ENCODE peak calls at places on chromosomes 3 and 15, in nine cellular contexts. J is RWPE2; D is osteoblast; I is CD8-positive, alpha-beta T cell; O is transverse colon; E is psoas muscle; Q is sigmoid colon; F is BE2C; Z is PC-9. H is an unnamed sample.
A peak's percentile ranks its signal among the peaks of the same experiment; 100 is the strongest.

GRCh38 chr3:37221407-37221806 is 47.0 kb upstream of the LRRFIP2 start:
- DNase-seq in Q (no peak), D (peak; percentile 77), E (no peak), O (no peak), F (no peak), I (no peak), J (peak; percentile 69), Z (peak; percentile 99), H (no peak)

GRCh38 chr15:68801572-68802148 is 19.0 kb downstream of the ANP32A start:
- DNase-seq in O (no peak), Q (peak; percentile 42), E (no peak), D (no peak), F (no peak), Z (no peak), J (peak; percentile 28), I (no peak), H (no peak)

GRCh38 chr15:72338617-72339321 is 18.8 kb upstream of the CELF6 start:
- DNase-seq in E (no peak), Q (peak; percentile 77), I (no peak), J (no peak), F (no peak), Z (no peak), D (no peak), O (no peak), H (no peak)

GRCh38 chr3:52788890-52789745 is 5.5 kb upstream of the ITIH3 start:
- DNase-seq in Q (no peak), D (peak; percentile 62), Z (no peak), J (no peak), F (no peak), I (peak; percentile 6), E (peak; percentile 36), O (no peak), H (no peak)

GRCh38 chr3:99499235-99499798 is 139.1 kb upstream of the COL8A1 start:
- DNase-seq in I (no peak), F (peak; percentile 36), Q (no peak), D (peak; percentile 47), Z (peak; percentile 48), O (no peak), E (no peak), J (no peak), H (no peak)

GRCh38 chr3:150252462-150252861 is 155.6 kb upstream of the TSC22D2 start:
- DNase-seq in I (no peak), J (no peak), Z (no peak), O (no peak), D (peak; percentile 39), Q (no peak), E (no peak), F (no peak), H (no peak)

GRCh38 chr3:16366-16765 is 180.2 kb upstream of the CHL1 start:
- DNase-seq in Q (no peak), Z (no peak), O (no peak), J (no peak), E (no peak), I (no peak), F (no peak), D (no peak), H (no peak)

GRCh38 chr3:31043184-31043819 is 148.8 kb upstream of the GADL1 start:
- DNase-seq in Q (no peak), I (no peak), O (no peak), Z (no peak), D (no peak), E (no peak), J (peak; percentile 51), F (no peak), H (no peak)

GRCh38 chr3:127015282-127016042 is 32.5 kb downstream of the PLXNA1 start:
- DNase-seq in Q (no peak), Z (no peak), E (no peak), D (no peak), I (no peak), F (peak; percentile 90), J (no peak), O (no peak), H (peak; percentile 71)

GRCh38 chr3:98136631-98137030 is 6.1 kb downstream of the OR5H1 start:
- DNase-seq in J (no peak), F (peak; percentile 40), Q (no peak), O (no peak), D (no peak), I (no peak), E (no peak), Z (no peak), H (no peak)

GRCh38 chr3:38016847-38017444 is 12.5 kb downstream of the PLCD1 start:
- DNase-seq in I (no peak), Z (no peak), D (no peak), F (no peak), Q (peak; percentile 46), J (no peak), O (no peak), E (no peak), H (no peak)

GRCh38 chr3:107216711-107217110 is 160.5 kb upstream of the CCDC54 start:
- DNase-seq in F (no peak), J (no peak), Z (no peak), D (peak; percentile 25), E (no peak), Q (no peak), O (no peak), I (no peak), H (no peak)

GRCh38 chr3:7095116-7095515 is 234.2 kb downstream of the GRM7 start:
- DNase-seq in F (no peak), D (no peak), J (no peak), I (no peak), Q (no peak), O (no peak), E (no peak), Z (no peak), H (no peak)

GRCh38 chr3:120113128-120114116 is 19.2 kb upstream of the GSK3B start:
- DNase-seq in D (peak; percentile 19), E (no peak), I (no peak), O (no peak), Q (no peak), J (no peak), Z (peak; percentile 87), F (no peak), H (no peak)

GRCh38 chr3:127008236-127008635 is 25.3 kb downstream of the PLXNA1 start:
- DNase-seq in F (no peak), D (no peak), E (no peak), Z (no peak), Q (no peak), J (no peak), I (no peak), O (no peak), H (no peak)

GRCh38 chr3:96813820-96814580 is 394 bp upstream of the EPHA6 start:
- DNase-seq in Z (no peak), J (peak; percentile 64), I (no peak), F (peak; percentile 80), O (peak; percentile 26), E (peak; percentile 56), Q (peak; percentile 84), D (peak; percentile 92), H (peak; percentile 7)

GRCh38 chr3:156543043-156543555 is 11.8 kb downstream of the SSR3 start:
- DNase-seq in I (no peak), F (no peak), E (no peak), Z (peak; percentile 18), O (no peak), J (no peak), D (no peak), Q (no peak), H (no peak)

DNA sequence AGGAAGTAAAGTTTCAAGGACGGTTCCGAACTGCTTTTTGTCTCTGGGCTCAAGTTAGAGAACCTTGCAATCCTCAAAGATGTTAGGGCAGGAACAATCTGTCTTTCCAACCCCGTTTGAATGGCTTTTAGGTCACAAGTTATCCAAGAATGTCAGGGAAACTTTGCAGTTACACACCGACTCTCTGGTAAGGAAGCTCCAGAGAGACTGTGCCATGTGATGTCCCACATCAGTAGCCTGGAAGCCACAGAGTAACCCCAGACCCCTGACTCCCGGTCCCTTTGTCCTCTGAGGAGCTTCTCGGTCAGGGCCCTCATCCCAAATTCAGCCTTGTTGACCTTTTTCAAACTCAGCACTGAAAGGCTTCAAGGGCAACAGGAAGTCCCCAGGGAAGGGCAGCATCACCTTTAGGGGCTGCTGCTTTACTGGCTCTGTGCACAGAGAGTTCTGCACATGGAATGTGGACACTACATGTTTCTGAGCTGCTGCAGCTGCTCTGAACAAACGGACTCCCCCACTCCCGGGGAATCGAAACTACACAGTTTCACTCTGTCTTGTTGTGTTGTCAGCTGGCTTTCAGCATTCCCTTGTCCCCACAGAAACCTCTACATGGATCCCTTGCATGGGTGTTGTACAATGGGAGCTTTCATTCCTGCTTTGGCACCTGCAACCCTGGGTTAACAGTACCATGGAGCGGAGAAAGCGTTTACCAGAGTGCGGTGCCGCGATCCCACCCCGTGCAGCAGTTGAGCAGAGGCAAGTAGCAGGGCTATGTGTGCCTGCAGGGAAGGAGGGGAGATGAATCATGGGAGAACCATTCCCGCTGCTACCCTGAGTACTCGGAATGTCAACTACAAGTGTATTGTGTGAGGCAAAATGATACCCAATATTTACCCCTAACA is 408.2 kb upstream of the THBS1 start:
- DNase-seq in O (no peak), D (peak; percentile 58), Z (no peak), F (no peak), E (no peak), J (no peak), Q (peak; percentile 77), I (no peak), H (no peak)
- H3K4me3 ChIP-seq in O (no peak overlapping the region), D (peak overlapping the region; percentile 46), Z (no peak overlapping the region), F (no peak overlapping the region), E (no peak overlapping the region), J (no peak overlapping the region), Q (peak overlapping the region; percentile 39), I (no peak overlapping the region), H (no peak overlapping the region)

DNA sequence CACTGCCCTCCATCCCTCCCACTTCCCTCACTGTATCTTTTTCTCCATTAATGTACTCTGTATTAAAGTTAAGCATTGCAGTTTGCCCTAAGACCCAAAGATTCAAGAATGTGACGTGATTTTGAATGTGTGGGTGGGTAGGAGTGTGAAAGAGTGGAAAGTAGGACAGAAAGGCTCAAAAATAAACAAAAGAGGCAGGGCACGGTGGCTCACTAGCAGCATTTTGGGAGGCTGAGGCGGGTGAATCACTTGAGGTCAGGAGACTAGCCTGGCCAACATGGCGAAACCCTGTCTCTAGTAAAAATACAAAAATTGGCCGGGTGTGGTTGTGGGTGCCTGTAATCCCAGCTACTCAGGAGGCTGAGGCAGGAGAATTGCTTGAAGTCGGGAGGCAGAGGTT is 18.4 kb downstream of the TFRC start:
- DNase-seq in J (no peak), E (no peak), D (no peak), Q (no peak), I (no peak), Z (no peak), F (no peak), O (no peak), H (no peak)
- H3K36me3 ChIP-seq in J (peaks cover 97% of the 10 kb centered on the region), E (peaks cover 100% of the 10 kb centered on the region), D (peaks cover 64% of the 10 kb centered on the region), Q (peaks cover 100% of the 10 kb centered on the region), I (peaks cover 70% of the 10 kb centered on the region), Z (peaks cover 87% of the 10 kb centered on the region), F (peaks cover 95% of the 10 kb centered on the region), O (peaks cover 3% of the 10 kb centered on the region), H (peaks cover 31% of the 10 kb centered on the region)

DNA sequence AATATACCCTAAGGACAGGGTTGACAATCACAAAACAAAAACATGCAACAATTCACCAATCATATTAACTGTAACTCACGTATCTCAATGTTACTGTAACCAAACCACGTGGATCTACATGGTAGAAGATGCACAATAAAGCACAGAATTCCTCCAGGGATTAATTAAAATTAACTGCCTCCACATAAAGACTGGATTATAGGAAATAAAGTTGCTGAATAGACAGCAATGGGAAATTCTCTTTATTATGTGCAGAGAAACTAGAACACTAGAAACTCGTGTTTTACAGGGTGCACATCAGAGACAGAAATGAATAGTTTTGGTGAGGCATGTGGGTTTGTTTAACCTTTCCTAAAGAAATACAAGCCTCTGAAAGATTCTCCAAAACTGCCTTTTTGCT is 696.3 kb downstream of the EPHA3 start:
- DNase-seq in E (no peak), Z (no peak), F (no peak), Q (no peak), D (no peak), O (no peak), I (no peak), J (no peak), H (no peak)
- H3K27me3 ChIP-seq in E (no peaks in the 10 kb centered on the region), Z (no peaks in the 10 kb centered on the region), F (no peaks in the 10 kb centered on the region), Q (no peaks in the 10 kb centered on the region), D (no peaks in the 10 kb centered on the region), O (no peaks in the 10 kb centered on the region), I (no peaks in the 10 kb centered on the region), J (no peaks in the 10 kb centered on the region), H (no peaks in the 10 kb centered on the region)

GRCh38 chr15:57100136-57100539 is 181.7 kb downstream of the TCF12 start:
- DNase-seq in F (no peak), J (no peak), O (no peak), I (no peak), Q (no peak), Z (no peak), D (no peak), E (no peak), H (peak; percentile 38)
- H3K4me3 ChIP-seq in F (no peak overlapping the region), J (no peak overlapping the region), O (no peak overlapping the region), I (no peak overlapping the region), Q (no peak overlapping the region), Z (no peak overlapping the region), D (no peak overlapping the region), E (no peak overlapping the region), H (no peak overlapping the region)

H was measured in GM06990.